ENCODE peak calls at places on chromosomes 4 and X, in ten cellular contexts. O, B, H, J, Z, X, U, V, C and K are unnamed samples. For H3K36me3, the result is how much of the 10 kb centered on the place peaks cover.

GRCh38 chr4:41305486-41305885 is 48.8 kb downstream of the UCHL1 start:
- DNase-seq in O (no peak), B (peak), H (no peak), J (no peak), Z (no peak), X (no peak), U (no peak), V (no peak), C (no peak), K (no peak)

GRCh38 chrX:76148011-76148665 is 24.7 kb upstream of the PBDC1 start:
- DNase-seq in O (no peak), B (peak), H (peak), J (no peak), Z (no peak), X (peak), U (peak), V (no peak), C (no peak), K (peak)

GRCh38 chr4:77734928-77735327 is 84.2 kb downstream of the CNOT6L start:
- DNase-seq in O (peak), B (peak), H (peak), J (no peak), Z (no peak), X (peak), U (peak), V (no peak), C (peak), K (peak)

GRCh38 chrX:153649178-153649914 is 2.3 kb downstream of the DUSP9 start:
- DNase-seq in O (no peak), B (no peak), H (peak), J (no peak), Z (no peak), X (no peak), U (peak), V (peak), C (peak), K (no peak)

GRCh38 chr4:90060039-90060438 is 67.2 kb upstream of the CCSER1 start:
- DNase-seq in O (no peak), B (no peak), H (no peak), J (no peak), Z (no peak), X (no peak), U (no peak), V (no peak), C (peak), K (no peak)

GRCh38 chr4:89319756-89320155 is 12.2 kb upstream of the GPRIN3 start:
- DNase-seq in O (no peak), B (peak), H (no peak), J (no peak), Z (no peak), X (no peak), U (no peak), V (no peak), C (no peak), K (no peak)

GRCh38 chr4:48470135-48470534 is 13.0 kb upstream of the SLC10A4 start:
- DNase-seq in O (no peak), B (no peak), H (no peak), J (no peak), Z (no peak), X (no peak), U (no peak), V (no peak), C (no peak), K (no peak)

GRCh38 chrX:36898301-36898700 is 109.9 kb upstream of the FAM47C start:
- DNase-seq in O (no peak), B (peak), H (no peak), J (no peak), Z (no peak), X (peak), U (no peak), V (no peak), C (peak), K (no peak)

GRCh38 chrX:12441376-12442128 is 303.3 kb downstream of the FRMPD4 start:
- DNase-seq in O (peak), B (peak), H (peak), J (no peak), Z (no peak), X (peak), U (no peak), V (no peak), C (no peak), K (no peak)

GRCh38 chr4:108171541-108172230 is 3.0 kb upstream of the LEF1 start:
- DNase-seq in O (no peak), B (no peak), H (no peak), J (no peak), Z (no peak), X (no peak), U (peak), V (peak), C (peak), K (peak)

GRCh38 chr4:88409206-88409605 is 30.6 kb downstream of the HERC6 start:
- DNase-seq in O (no peak), B (no peak), H (no peak), J (no peak), Z (no peak), X (no peak), U (no peak), V (no peak), C (no peak), K (no peak)

GRCh38 chr4:73067971-73068394 is 1.5 kb downstream of the COX18 start:
- DNase-seq in O (no peak), B (peak), H (peak), J (no peak), Z (no peak), X (no peak), U (no peak), V (no peak), C (no peak), K (peak)

GRCh38 chr4:48483777-48484493 is 792 bp downstream of the SLC10A4 start:
- DNase-seq in O (no peak), B (no peak), H (no peak), J (no peak), Z (peak), X (no peak), U (no peak), V (peak), C (peak), K (no peak)

GRCh38 chr4:85720736-85721135 is 245.8 kb downstream of the ARHGAP24 start:
- DNase-seq in O (no peak), B (peak), H (peak), J (no peak), Z (no peak), X (peak), U (no peak), V (no peak), C (no peak), K (no peak)

GRCh38 chr4:76251448-76252270 is at the start of gene FAM47E:
- DNase-seq in O (no peak), B (peak), H (peak), J (peak), Z (peak), X (peak), U (no peak), V (peak), C (peak), K (peak)

GRCh38 chr4:7485096-7485495 is 50.4 kb upstream of the PSAPL1 start:
- DNase-seq in O (no peak), B (no peak), H (no peak), J (no peak), Z (no peak), X (no peak), U (no peak), V (no peak), C (no peak), K (no peak)

GRCh38 chrX:121405826-121406225 is 358.4 kb downstream of the GLUD2 start:
- DNase-seq in O (no peak), B (no peak), H (no peak), J (no peak), Z (no peak), X (no peak), U (no peak), V (no peak), C (peak), K (no peak)

GRCh38 chr4:93832097-93832496 is 3.5 kb downstream of the ATOH1 start:
- DNase-seq in O (no peak), B (no peak), H (no peak), J (no peak), Z (no peak), X (no peak), U (no peak), V (no peak), C (peak), K (no peak)

GRCh38 chr4:163175971-163176958 is 9.6 kb upstream of the NAF1 start:
- DNase-seq in O (no peak), B (no peak), H (no peak), J (no peak), Z (no peak), X (no peak), U (no peak), V (no peak), C (no peak), K (no peak)

GRCh38 chr4:185559913-185560281 is 24.6 kb upstream of the PDLIM3 start:
- DNase-seq in O (no peak), B (peak), H (peak), J (no peak), Z (peak), X (peak), U (no peak), V (no peak), C (no peak), K (no peak)

GRCh38 chr4:139524062-139524631 is 31.9 kb downstream of the SETD7 start:
- DNase-seq in O (no peak), B (no peak), H (no peak), J (no peak), Z (no peak), X (no peak), U (no peak), V (no peak), C (no peak), K (no peak)

GRCh38 chr4:178556796-178557195 is 1114.6 kb upstream of the AGA start:
- DNase-seq in O (no peak), B (peak), H (no peak), J (no peak), Z (no peak), X (no peak), U (no peak), V (no peak), C (no peak), K (no peak)

GRCh38 chr4:179307297-179308136 is 1865.3 kb upstream of the AGA start:
- DNase-seq in O (no peak), B (peak), H (peak), J (no peak), Z (no peak), X (peak), U (peak), V (no peak), C (peak), K (no peak)

GRCh38 chrX:13661735-13662536 is 9.0 kb downstream of the TCEANC start:
- DNase-seq in O (no peak), B (no peak), H (no peak), J (no peak), Z (no peak), X (no peak), U (no peak), V (no peak), C (no peak), K (no peak)

GRCh38 chrX:103656623-103657022 is 27.8 kb downstream of the TCEAL1 start:
- DNase-seq in O (no peak), B (peak), H (no peak), J (no peak), Z (no peak), X (peak), U (no peak), V (no peak), C (no peak), K (no peak)

GRCh38 chr4:155667538-155668511 is 1.2 kb downstream of the GUCY1A1 start:
- DNase-seq in O (no peak), B (no peak), H (peak), J (peak), Z (peak), X (peak), U (peak), V (peak), C (peak), K (peak)

GRCh38 chrX:68912113-68912980 is 83.5 kb downstream of the EFNB1 start:
- DNase-seq in O (no peak), B (no peak), H (no peak), J (no peak), Z (no peak), X (no peak), U (no peak), V (no peak), C (peak), K (no peak)

GRCh38 chr4:86961605-86962295 is 26.9 kb downstream of the AFF1 start:
- DNase-seq in O (no peak), B (no peak), H (peak), J (no peak), Z (no peak), X (no peak), U (peak), V (no peak), C (no peak), K (peak)

GRCh38 chr4:41154001-41154813 is 60.1 kb downstream of the APBB2 start:
- DNase-seq in O (no peak), B (no peak), H (peak), J (no peak), Z (no peak), X (no peak), U (no peak), V (no peak), C (no peak), K (no peak)

GRCh38 chr4:25427871-25428270 is 50.8 kb downstream of the ANAPC4 start:
- DNase-seq in O (no peak), B (no peak), H (no peak), J (no peak), Z (no peak), X (no peak), U (no peak), V (no peak), C (peak), K (no peak)
- H3K36me3 ChIP-seq in O (under half), B (under half), H (under half), J (under half), Z (under half), X (under half), U (under half), V (under half), C (under half), K (under half)

DNA sequence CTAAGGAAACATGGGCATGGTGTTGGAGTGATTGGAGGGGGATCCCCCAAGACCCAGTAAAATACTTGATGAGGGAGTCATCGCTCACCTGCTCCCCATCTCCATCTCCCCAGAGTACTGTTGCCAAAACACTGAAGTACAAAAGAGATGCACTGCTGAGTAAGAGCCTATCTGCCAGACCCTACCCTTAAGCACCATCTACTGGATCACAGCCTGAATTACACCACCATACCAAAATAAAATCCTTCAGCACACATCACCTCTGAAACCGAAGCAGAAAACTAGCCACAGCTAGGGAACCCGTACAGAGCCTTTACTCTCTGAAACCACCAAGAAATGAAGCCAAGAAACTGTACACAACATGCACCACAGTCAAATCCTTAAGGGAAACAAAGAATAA is 466.3 kb upstream of the ACTRT1 start:
- DNase-seq in O (no peak), B (peak), H (no peak), J (no peak), Z (no peak), X (peak), U (no peak), V (no peak), C (peak), K (no peak)
- TF ChIP-seq CTCF in O (no peak), B (peak), H (no peak), J (no peak), Z (no peak), X (peak), U (peak), V (no peak), C (peak), K (peak)

GRCh38 chrX:38699603-38700110 is 101.6 kb upstream of the MID1IP1 start:
- DNase-seq in O (no peak), B (no peak), H (no peak), J (no peak), Z (no peak), X (no peak), U (no peak), V (no peak), C (no peak), K (no peak)

GRCh38 chrX:38699116-38699515 is 102.1 kb upstream of the MID1IP1 start:
- DNase-seq in O (no peak), B (no peak), H (no peak), J (no peak), Z (no peak), X (no peak), U (no peak), V (no peak), C (no peak), K (no peak)

GRCh38 chrX:38701073-38701472 is 100.2 kb upstream of the MID1IP1 start:
- DNase-seq in O (no peak), B (no peak), H (peak), J (no peak), Z (no peak), X (no peak), U (no peak), V (no peak), C (peak), K (no peak)

GRCh38 chrX:38704146-38704882 is 96.9 kb upstream of the MID1IP1 start:
- DNase-seq in O (no peak), B (peak), H (no peak), J (no peak), Z (no peak), X (no peak), U (no peak), V (no peak), C (no peak), K (no peak)
- H3K36me3 ChIP-seq in O (under half), B (under half), H (under half), J (under half), Z (under half), X (under half), U (under half), V (under half), C (under half), K (under half)

DNA sequence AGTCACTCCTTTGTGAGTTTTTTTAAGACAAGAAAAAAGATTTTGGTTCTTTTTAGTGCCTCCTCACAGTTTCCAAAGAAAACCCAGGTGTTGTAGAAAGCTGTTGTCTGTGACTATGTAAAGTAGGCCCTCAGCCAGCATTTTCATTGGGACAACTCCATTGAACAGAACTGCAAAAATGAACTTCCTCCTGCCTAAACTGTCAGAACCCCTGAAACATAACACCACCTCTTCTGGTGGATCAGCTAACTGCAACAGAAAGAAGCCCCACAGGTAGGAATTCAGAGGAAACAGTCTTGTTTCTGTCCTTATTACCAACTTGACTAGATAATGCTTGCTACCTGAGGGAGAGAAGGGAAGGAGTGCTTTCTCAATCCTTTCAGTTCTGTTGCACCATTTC is 3.4 kb upstream of the ATP11C start:
- DNase-seq in O (no peak), B (no peak), H (no peak), J (no peak), Z (no peak), X (no peak), U (no peak), V (no peak), C (peak), K (no peak)
- TF ChIP-seq CTCF in O (no peak), B (no peak), H (no peak), J (no peak), Z (no peak), X (peak), U (no peak), V (no peak), C (peak), K (no peak)

GRCh38 chr4:183291070-183291469 is 29.0 kb downstream of the CLDN22 start:
- DNase-seq in O (no peak), B (no peak), H (no peak), J (no peak), Z (no peak), X (no peak), U (no peak), V (no peak), C (no peak), K (no peak)
- H3K36me3 ChIP-seq in O (under half), B (under half), H (under half), J (half or more), Z (half or more), X (under half), U (under half), V (under half), C (under half), K (under half)

DNA sequence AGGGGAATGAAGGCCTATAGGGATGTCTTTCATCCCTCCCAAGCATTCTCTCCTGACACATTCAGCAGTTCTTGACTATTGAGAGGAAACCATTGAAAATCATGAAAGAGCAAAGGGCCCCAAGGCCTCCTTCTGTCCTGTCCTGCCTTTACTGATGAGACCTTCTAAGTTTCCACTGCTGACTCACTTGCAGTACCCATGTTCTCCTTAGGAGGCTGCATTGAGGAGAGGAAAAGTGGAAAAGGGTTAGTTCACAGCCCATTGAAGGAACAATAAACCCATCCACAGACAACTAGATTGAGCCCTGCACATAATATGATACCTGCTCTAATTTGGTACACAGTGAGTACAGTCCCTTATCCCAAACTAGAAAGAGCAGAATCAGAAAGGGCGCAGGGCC is 115.1 kb upstream of the PNPLA4 start:
- DNase-seq in O (no peak), B (peak), H (no peak), J (no peak), Z (no peak), X (peak), U (no peak), V (no peak), C (peak), K (no peak)
- TF ChIP-seq CTCF in O (no peak), B (peak), H (no peak), J (no peak), Z (no peak), X (no peak), U (peak), V (no peak), C (peak), K (no peak)

DNA sequence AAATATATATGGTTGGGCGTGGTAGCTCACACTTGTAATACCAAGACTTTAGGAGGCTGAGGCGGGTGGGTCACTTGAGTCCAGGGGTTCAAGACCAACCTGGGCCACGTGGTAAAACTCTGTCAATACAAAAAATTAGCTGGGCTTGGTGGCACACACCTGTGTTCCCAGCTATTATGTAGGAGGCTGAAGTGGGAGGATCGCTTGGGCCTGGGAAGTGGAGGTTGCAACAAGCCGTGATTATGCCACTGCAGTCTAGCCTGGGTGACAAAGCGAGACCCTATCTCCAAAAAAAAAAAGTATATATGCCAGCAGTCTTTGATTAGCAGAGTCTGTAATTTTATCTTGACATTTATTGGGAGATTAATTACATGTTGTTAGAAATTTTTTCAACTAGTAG is 8.7 kb downstream of the EIF2S3 start:
- DNase-seq in O (no peak), B (no peak), H (no peak), J (no peak), Z (no peak), X (no peak), U (no peak), V (no peak), C (no peak), K (no peak)
- H3K36me3 ChIP-seq in O (under half), B (under half), H (half or more), J (half or more), Z (under half), X (half or more), U (half or more), V (under half), C (half or more), K (under half)

GRCh38 chr4:152164561-152164960 is 371.3 kb downstream of the FBXW7 start:
- DNase-seq in O (no peak), B (peak), H (no peak), J (no peak), Z (no peak), X (peak), U (no peak), V (no peak), C (peak), K (no peak)
- TF ChIP-seq CTCF in O (no peak), B (no peak), H (no peak), J (no peak), Z (no peak), X (no peak), U (no peak), V (no peak), C (no peak), K (no peak)